ENCODE peak calls at places on chromosomes 7 and 10, in ten cellular contexts. One of them, this sample, is unnamed.

GRCh38 chr7:149719912-149720335 is 53.5 kb downstream of the ZNF467 start:
- DNase-seq in hepatocyte: no peak
- DNase-seq in NT2/D1: no peak
- DNase-seq in uterus: no peak
- DNase-seq in AG08396: no peak
- DNase-seq in cardiac fibroblast: no peak
- DNase-seq in kidney glomerular epithelial cell: no peak
- DNase-seq in amniotic epithelial cell: no peak
- DNase-seq in bronchial epithelial cell: no peak
- DNase-seq in mesendoderm: peak
- DNase-seq in this sample: peak

GRCh38 chr10:48725708-48726107 is 41.0 kb downstream of the WDFY4 start:
- DNase-seq in hepatocyte: no peak
- DNase-seq in NT2/D1: no peak
- DNase-seq in uterus: no peak
- DNase-seq in AG08396: no peak
- DNase-seq in cardiac fibroblast: no peak
- DNase-seq in kidney glomerular epithelial cell: no peak
- DNase-seq in amniotic epithelial cell: no peak
- DNase-seq in bronchial epithelial cell: peak
- DNase-seq in mesendoderm: no peak
- DNase-seq in this sample: no peak

GRCh38 chr10:21194510-21194993 is 297.4 kb upstream of the NEBL start:
- DNase-seq in hepatocyte: peak
- DNase-seq in NT2/D1: no peak
- DNase-seq in uterus: no peak
- DNase-seq in AG08396: no peak
- DNase-seq in cardiac fibroblast: peak
- DNase-seq in kidney glomerular epithelial cell: peak
- DNase-seq in amniotic epithelial cell: peak
- DNase-seq in bronchial epithelial cell: peak
- DNase-seq in mesendoderm: no peak
- DNase-seq in this sample: no peak

GRCh38 chr7:100465702-100466311 is 1.7 kb upstream of the SPACDR start:
- DNase-seq in hepatocyte: peak
- DNase-seq in NT2/D1: no peak
- DNase-seq in uterus: peak
- DNase-seq in AG08396: peak
- DNase-seq in cardiac fibroblast: peak
- DNase-seq in kidney glomerular epithelial cell: no peak
- DNase-seq in amniotic epithelial cell: peak
- DNase-seq in bronchial epithelial cell: peak
- DNase-seq in mesendoderm: peak
- DNase-seq in this sample: peak

GRCh38 chr7:128188396-128189230 is 52.5 kb upstream of the LEP start:
- DNase-seq in hepatocyte: no peak
- DNase-seq in NT2/D1: no peak
- DNase-seq in uterus: peak
- DNase-seq in AG08396: no peak
- DNase-seq in cardiac fibroblast: no peak
- DNase-seq in kidney glomerular epithelial cell: no peak
- DNase-seq in amniotic epithelial cell: no peak
- DNase-seq in bronchial epithelial cell: no peak
- DNase-seq in mesendoderm: no peak
- DNase-seq in this sample: peak

GRCh38 chr7:133854739-133855138 is 272.4 kb upstream of the LRGUK start:
- DNase-seq in hepatocyte: peak
- DNase-seq in NT2/D1: no peak
- DNase-seq in uterus: no peak
- DNase-seq in AG08396: peak
- DNase-seq in cardiac fibroblast: peak
- DNase-seq in kidney glomerular epithelial cell: peak
- DNase-seq in amniotic epithelial cell: peak
- DNase-seq in bronchial epithelial cell: peak
- DNase-seq in mesendoderm: peak
- DNase-seq in this sample: no peak

GRCh38 chr7:66847879-66848810 is 72.9 kb upstream of the TMEM248 start:
- DNase-seq in hepatocyte: peak
- DNase-seq in NT2/D1: no peak
- DNase-seq in uterus: no peak
- DNase-seq in AG08396: no peak
- DNase-seq in cardiac fibroblast: peak
- DNase-seq in kidney glomerular epithelial cell: peak
- DNase-seq in amniotic epithelial cell: peak
- DNase-seq in bronchial epithelial cell: peak
- DNase-seq in mesendoderm: peak
- DNase-seq in this sample: peak

GRCh38 chr7:101240226-101241014 is 2.8 kb upstream of the CLDN15 start:
- DNase-seq in hepatocyte: no peak
- DNase-seq in NT2/D1: no peak
- DNase-seq in uterus: no peak
- DNase-seq in AG08396: peak
- DNase-seq in cardiac fibroblast: no peak
- DNase-seq in kidney glomerular epithelial cell: no peak
- DNase-seq in amniotic epithelial cell: peak
- DNase-seq in bronchial epithelial cell: no peak
- DNase-seq in mesendoderm: no peak
- DNase-seq in this sample: no peak

GRCh38 chr10:33982995-33983394 is 648.5 kb upstream of the NRP1 start:
- DNase-seq in hepatocyte: no peak
- DNase-seq in NT2/D1: no peak
- DNase-seq in uterus: no peak
- DNase-seq in AG08396: no peak
- DNase-seq in cardiac fibroblast: peak
- DNase-seq in kidney glomerular epithelial cell: no peak
- DNase-seq in amniotic epithelial cell: peak
- DNase-seq in bronchial epithelial cell: peak
- DNase-seq in mesendoderm: no peak
- DNase-seq in this sample: no peak